ENCODE peak calls at places on chromosomes 12 and 14, in seven cellular contexts. H, S, A, U, L, Y and V are unnamed samples.

GRCh38 chr14:42112108-42112507 is 505.4 kb downstream of the LRFN5 start:
- DNase-seq in H (peak), S (no peak), A (peak), U (no peak), L (no peak), Y (no peak), V (no peak)

GRCh38 chr14:64218344-64219240 is 75.6 kb downstream of the ESR2 start:
- DNase-seq in H (no peak), S (no peak), A (no peak), U (peak), L (no peak), Y (no peak), V (no peak)

GRCh38 chr12:13197526-13198141 is 1.1 kb downstream of the EMP1 start:
- DNase-seq in H (no peak), S (no peak), A (no peak), U (peak), L (no peak), Y (no peak), V (no peak)

GRCh38 chr12:114405449-114406271 is at the start of gene TBX5:
- DNase-seq in H (no peak), S (no peak), A (no peak), U (peak), L (no peak), Y (no peak), V (no peak)

GRCh38 chr14:71382315-71382714 is 475.1 kb downstream of the PCNX1 start:
- DNase-seq in H (no peak), S (no peak), A (no peak), U (no peak), L (no peak), Y (no peak), V (no peak)

GRCh38 chr14:76201162-76201561 is 49.4 kb downstream of the GPATCH2L start:
- DNase-seq in H (peak), S (no peak), A (peak), U (no peak), L (no peak), Y (no peak), V (peak)

GRCh38 chr12:124721501-124722154 is 142.0 kb downstream of the SCARB1 start:
- DNase-seq in H (no peak), S (no peak), A (no peak), U (peak), L (no peak), Y (no peak), V (no peak)

GRCh38 chr12:76337583-76337982 is 10.6 kb downstream of the BBS10 start:
- DNase-seq in H (peak), S (peak), A (no peak), U (no peak), L (no peak), Y (no peak), V (peak)

GRCh38 chr14:36279306-36280244 is 40.9 kb downstream of the MBIP start:
- DNase-seq in H (no peak), S (no peak), A (peak), U (no peak), L (no peak), Y (no peak), V (no peak)

GRCh38 chr12:92042791-92043531 is 102.7 kb downstream of the BTG1 start:
- DNase-seq in H (no peak), S (no peak), A (peak), U (no peak), L (no peak), Y (no peak), V (no peak)

GRCh38 chr14:50920482-50921225 is 23.6 kb downstream of the PYGL start:
- DNase-seq in H (peak), S (no peak), A (no peak), U (no peak), L (no peak), Y (no peak), V (peak)

GRCh38 chr14:90383126-90383730 is 13.6 kb upstream of the CALM1 start:
- DNase-seq in H (peak), S (peak), A (peak), U (peak), L (peak), Y (peak), V (peak)

GRCh38 chr12:34406228-34406995 is 384.1 kb downstream of the ALG10 start:
- DNase-seq in H (no peak), S (no peak), A (no peak), U (peak), L (peak), Y (no peak), V (no peak)

GRCh38 chr14:67853748-67854147 is 34.2 kb downstream of the RAD51B start:
- DNase-seq in H (no peak), S (no peak), A (no peak), U (no peak), L (no peak), Y (no peak), V (no peak)

GRCh38 chr12:111642681-111643427 is 42.9 kb downstream of the BRAP start:
- DNase-seq in H (no peak), S (no peak), A (no peak), U (no peak), L (no peak), Y (no peak), V (no peak)

GRCh38 chr12:104334581-104334980 is 31.0 kb downstream of the EID3 start:
- DNase-seq in H (no peak), S (no peak), A (no peak), U (no peak), L (no peak), Y (no peak), V (no peak)

GRCh38 chr14:105487449-105487985 is 831 bp downstream of the CRIP1 start:
- DNase-seq in H (no peak), S (no peak), A (no peak), U (peak), L (peak), Y (no peak), V (no peak)

GRCh38 chr12:107474639-107475539 is 210.7 kb upstream of the PWP1 start:
- DNase-seq in H (peak), S (no peak), A (peak), U (no peak), L (no peak), Y (peak), V (no peak)

GRCh38 chr12:50197297-50197727 is 30.1 kb upstream of the CERS5 start:
- DNase-seq in H (no peak), S (peak), A (no peak), U (no peak), L (no peak), Y (no peak), V (no peak)

GRCh38 chr12:113647048-113647447 is 175.4 kb upstream of the LHX5 start:
- DNase-seq in H (no peak), S (no peak), A (no peak), U (no peak), L (no peak), Y (peak), V (no peak)

GRCh38 chr12:130764475-130765185 is 48.5 kb upstream of the RIMBP2 start:
- DNase-seq in H (peak), S (peak), A (peak), U (no peak), L (no peak), Y (peak), V (no peak)

GRCh38 chr14:63499701-63500250 is 43.4 kb downstream of the PPP2R5E start:
- DNase-seq in H (no peak), S (no peak), A (no peak), U (no peak), L (no peak), Y (no peak), V (no peak)

GRCh38 chr12:132972374-132972773 is 13.8 kb upstream of the ZNF26 start:
- DNase-seq in H (no peak), S (no peak), A (no peak), U (no peak), L (no peak), Y (no peak), V (no peak)

GRCh38 chr12:83318386-83318971 is 631.8 kb downstream of the TMTC2 start:
- DNase-seq in H (peak), S (no peak), A (no peak), U (no peak), L (no peak), Y (no peak), V (no peak)

GRCh38 chr12:116319851-116320621 is 42.5 kb upstream of the MED13L start:
- DNase-seq in H (peak), S (peak), A (peak), U (peak), L (no peak), Y (no peak), V (peak)

DNA sequence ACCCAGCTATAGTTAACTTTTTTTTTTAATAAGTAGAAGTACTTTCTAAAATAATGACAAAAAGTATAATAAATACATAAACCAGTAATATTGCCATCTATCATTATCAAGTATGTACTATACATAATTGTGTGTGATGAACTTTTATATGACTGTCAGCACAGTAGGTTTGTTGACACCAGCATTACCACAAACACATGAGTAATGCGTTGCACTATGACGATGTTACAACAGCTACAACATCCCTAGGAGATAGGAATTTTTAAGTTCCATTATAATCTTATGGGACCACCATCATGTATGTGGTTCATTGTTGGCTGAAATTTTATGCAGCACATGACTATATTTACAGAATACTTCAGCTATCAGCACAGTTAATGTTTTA is 62.9 kb upstream of the VSX2 start:
- DNase-seq in H (no peak), S (no peak), A (no peak), U (no peak), L (no peak), Y (no peak), V (no peak)
- TF ChIP-seq CTCF in H (no peak), S (no peak), A (no peak), U (no peak), L (no peak), Y (no peak), V (no peak)

GRCh38 chr12:53105256-53105655 is 2.0 kb downstream of the SOAT2 start:
- DNase-seq in H (no peak), S (no peak), A (no peak), U (no peak), L (no peak), Y (no peak), V (no peak)
- H3K4me3 ChIP-seq in H (no peak), S (no peak), A (no peak), U (no peak), L (no peak), Y (no peak), V (no peak)

GRCh38 chr14:31026395-31027096 is 367 bp upstream of the STRN3 start:
- DNase-seq in H (peak), S (peak), A (peak), U (peak), L (peak), Y (peak), V (peak)
- TF ChIP-seq CTCF in H (no peak), S (no peak), A (no peak), U (no peak), L (peak), Y (no peak), V (no peak)

DNA sequence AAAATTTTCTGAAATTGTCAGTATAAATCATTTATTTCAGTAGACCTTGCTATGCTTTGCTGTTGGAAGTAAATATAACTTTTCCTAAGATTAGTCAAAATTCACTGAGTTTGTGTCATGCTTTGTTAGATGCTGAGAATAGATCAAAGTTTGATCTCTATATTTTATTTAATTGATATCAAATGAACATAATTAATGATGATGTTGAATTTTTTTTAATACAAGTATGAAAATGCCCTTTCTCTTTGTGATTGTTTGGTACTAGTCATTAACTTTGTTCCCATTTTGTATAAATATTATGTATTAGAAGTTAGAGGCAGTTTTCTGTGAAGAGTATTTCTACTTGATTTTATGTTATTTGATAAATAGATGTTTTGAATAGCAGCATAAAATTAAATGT is 45.7 kb downstream of the CCDC91 start:
- DNase-seq in H (no peak), S (no peak), A (no peak), U (no peak), L (no peak), Y (no peak), V (no peak)
- H3K4me3 ChIP-seq in H (no peak), S (no peak), A (no peak), U (no peak), L (no peak), Y (no peak), V (no peak)

GRCh38 chr14:99224116-99224910 is 47.7 kb downstream of the BCL11B start:
- DNase-seq in H (no peak), S (no peak), A (no peak), U (no peak), L (no peak), Y (no peak), V (no peak)
- TF ChIP-seq CTCF in H (no peak), S (no peak), A (no peak), U (no peak), L (no peak), Y (no peak), V (no peak)

GRCh38 chr12:53184828-53185227 is 4.1 kb upstream of the CSAD start:
- DNase-seq in H (no peak), S (no peak), A (no peak), U (no peak), L (no peak), Y (no peak), V (no peak)

GRCh38 chr12:53180270-53180930 is at the start of the genes CSAD and ZNF740:
- DNase-seq in H (peak), S (peak), A (peak), U (peak), L (peak), Y (peak), V (peak)

GRCh38 chr12:53180931-53181645 is 363 bp upstream of the CSAD start:
- DNase-seq in H (peak), S (peak), A (peak), U (peak), L (peak), Y (peak), V (no peak)

GRCh38 chr12:53181935-53182334 is 1.2 kb upstream of the CSAD start:
- DNase-seq in H (no peak), S (no peak), A (no peak), U (no peak), L (no peak), Y (no peak), V (no peak)

DNA sequence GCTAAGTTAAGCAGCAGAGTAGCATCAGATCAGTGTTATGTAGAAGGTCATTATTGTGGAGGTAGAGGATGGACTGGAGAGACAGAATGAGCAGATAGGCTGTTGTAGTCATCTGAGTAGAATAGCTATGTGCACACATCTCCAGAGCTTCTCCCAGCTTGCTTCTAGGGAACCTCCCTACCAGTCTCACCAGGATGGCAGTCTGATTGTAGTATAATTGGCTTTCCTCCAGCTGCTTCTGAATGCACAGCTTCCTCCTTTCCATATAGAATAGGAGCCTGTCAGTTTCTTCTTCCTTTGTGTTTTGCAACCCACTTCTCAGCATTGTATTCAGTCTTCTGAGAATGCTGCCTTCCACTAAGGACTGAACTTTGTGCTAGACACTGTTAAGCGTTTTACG is 2.1 kb upstream of the CSAD start:
- DNase-seq in H (no peak), S (peak), A (no peak), U (no peak), L (no peak), Y (no peak), V (no peak)
- H3K4me3 ChIP-seq in H (no peak), S (no peak), A (no peak), U (no peak), L (no peak), Y (peak), V (peak)

GRCh38 chr12:126617312-126617711 is 1552.1 kb downstream of the AACS start:
- DNase-seq in H (no peak), S (no peak), A (no peak), U (no peak), L (no peak), Y (no peak), V (no peak)
- TF ChIP-seq CTCF in H (peak), S (no peak), A (no peak), U (peak), L (no peak), Y (peak), V (no peak)